ENCODE peak calls at places on chromosome 12, in five cellular contexts. B, D, N, V and U are unnamed samples.
A peak's percentile ranks its signal among the peaks of the same experiment; 100 is the strongest.

GRCh38 chr12:53453953-53454640 is 2.2 kb downstream of the PCBP2 start:
- DNase-seq in B (no peak), V (no peak), N (no peak), D (no peak), U (no peak)

GRCh38 chr12:104615048-104615561 is 158.4 kb downstream of the CHST11 start:
- DNase-seq in N (no peak), B (no peak), D (no peak), V (no peak), U (peak; percentile 93)

GRCh38 chr12:28051516-28052456 is 79.3 kb upstream of the PTHLH start:
- DNase-seq in D (peak; percentile 38), N (no peak), V (peak; percentile 60), B (no peak), U (peak; percentile 65)

GRCh38 chr12:98939350-98939749 is 294.3 kb downstream of the APAF1 start:
- DNase-seq in B (peak; percentile 22), V (peak; percentile 42), N (peak; percentile 2), D (no peak), U (peak; percentile 75)

GRCh38 chr12:53561590-53561953 is 54.3 kb upstream of the NPFF start:
- DNase-seq in D (no peak), N (peak; percentile 61), V (peak; percentile 93), B (peak; percentile 56), U (peak; percentile 91)

GRCh38 chr12:71792599-71792998 is 37.9 kb downstream of the RAB21 start:
- DNase-seq in N (no peak), V (no peak), B (no peak), D (no peak), U (no peak)

GRCh38 chr12:92340441-92341332 is 195.0 kb upstream of the BTG1 start:
- DNase-seq in V (no peak), B (no peak), D (no peak), N (no peak), U (no peak)

GRCh38 chr12:25933001-25933400 is 25.5 kb upstream of the RASSF8 start:
- DNase-seq in V (no peak), N (no peak), D (no peak), B (no peak), U (no peak)

GRCh38 chr12:66496595-66496994 is 182.3 kb downstream of the GRIP1 start:
- DNase-seq in D (no peak), V (no peak), N (no peak), B (no peak), U (no peak)

GRCh38 chr12:130655010-130655409 is 61.1 kb downstream of the RIMBP2 start:
- DNase-seq in B (no peak), N (no peak), V (no peak), D (peak; percentile 13), U (no peak)

GRCh38 chr12:78914859-78915331 is 50.3 kb downstream of the SYT1 start:
- DNase-seq in V (no peak), D (no peak), N (no peak), B (peak; percentile 82), U (no peak)

GRCh38 chr12:124790650-124791400 is 72.8 kb downstream of the SCARB1 start:
- DNase-seq in D (no peak), V (no peak), N (no peak), B (no peak), U (no peak)

GRCh38 chr12:50627491-50627890 is 122.7 kb downstream of the DIP2B start:
- DNase-seq in D (no peak), B (no peak), N (no peak), V (no peak), U (no peak)

GRCh38 chr12:77768558-77768957 is 62.1 kb upstream of the NAV3 start:
- DNase-seq in D (no peak), N (no peak), B (no peak), V (no peak), U (no peak)

GRCh38 chr12:92038476-92038875 is 107.2 kb downstream of the BTG1 start:
- DNase-seq in D (no peak), V (no peak), B (no peak), N (no peak), U (no peak)

GRCh38 chr12:124646385-124647230 is 79.2 kb upstream of the NCOR2 start:
- DNase-seq in N (no peak), D (no peak), B (no peak), V (no peak), U (no peak)

GRCh38 chr12:54430471-54431075 is 11.5 kb upstream of the ITGA5 start:
- DNase-seq in D (no peak), V (no peak), N (no peak), B (no peak), U (no peak)

GRCh38 chr12:31120392-31121008 is 46.8 kb downstream of the DDX11 start:
- DNase-seq in D (no peak), N (no peak), B (no peak), V (no peak), U (no peak)

GRCh38 chr12:85057370-85057963 is 21.3 kb downstream of the LRRIQ1 start:
- DNase-seq in D (no peak), V (peak; percentile 17), B (peak; percentile 39), N (peak; percentile 19), U (peak; percentile 53)

GRCh38 chr12:2281446-2281845 is 228.7 kb downstream of the CACNA1C start:
- DNase-seq in V (no peak), D (no peak), N (no peak), B (no peak), U (no peak)

GRCh38 chr12:2283910-2284309 is 231.1 kb downstream of the CACNA1C start:
- DNase-seq in B (no peak), D (no peak), V (peak; percentile 67), N (no peak), U (peak; percentile 91)

GRCh38 chr12:2284321-2284813 is 231.6 kb downstream of the CACNA1C start:
- DNase-seq in N (no peak), B (no peak), D (no peak), V (peak; percentile 92), U (peak; percentile 96)

GRCh38 chr12:2283480-2283879 is 230.7 kb downstream of the CACNA1C start:
- DNase-seq in N (no peak), B (no peak), D (no peak), V (no peak), U (no peak)

GRCh38 chr12:2282321-2282720 is 229.5 kb downstream of the CACNA1C start:
- DNase-seq in D (no peak), N (no peak), B (no peak), V (no peak), U (no peak)
- TF ChIP-seq CTCF in D (no peak), N (no peak), B (no peak), V (no peak), U (peak; percentile 22)

GRCh38 chr12:132153501-132154340 is 9.5 kb downstream of the NOC4L start:
- DNase-seq in V (peak; percentile 25), D (peak; percentile 90), N (peak; percentile 40), B (no peak), U (peak; percentile 63)
- H3K4me3 ChIP-seq in V (no peak overlapping the region), D (peak overlapping the region; percentile 43), N (no peak overlapping the region), B (no peak overlapping the region), U (peak overlapping the region; percentile 36)

DNA sequence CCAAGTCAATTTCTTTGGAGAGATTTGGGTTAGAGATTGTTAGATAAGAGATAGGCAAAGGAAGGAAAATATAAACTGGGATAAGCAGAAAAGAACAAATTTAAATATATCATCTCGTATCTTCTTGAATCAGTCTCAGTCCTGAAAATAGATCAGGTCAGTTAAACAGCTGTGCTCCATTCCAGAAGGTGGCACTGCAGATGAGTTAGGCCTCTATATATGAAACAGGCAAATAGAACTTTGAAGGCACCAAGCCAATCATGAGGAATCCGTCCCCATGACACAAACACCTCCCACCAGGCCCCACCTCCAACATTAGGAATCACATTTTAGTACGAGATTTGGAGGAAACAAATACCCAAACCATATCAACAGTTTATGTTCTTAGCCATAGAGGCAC is 605.5 kb upstream of the USP15 start:
- DNase-seq in B (peak; percentile 13), N (no peak), D (no peak), V (no peak), U (peak; percentile 0)
- TF ChIP-seq CTCF in B (peak; percentile 26), N (no peak), D (peak; percentile 28), V (peak; percentile 16), U (peak; percentile 22)

DNA sequence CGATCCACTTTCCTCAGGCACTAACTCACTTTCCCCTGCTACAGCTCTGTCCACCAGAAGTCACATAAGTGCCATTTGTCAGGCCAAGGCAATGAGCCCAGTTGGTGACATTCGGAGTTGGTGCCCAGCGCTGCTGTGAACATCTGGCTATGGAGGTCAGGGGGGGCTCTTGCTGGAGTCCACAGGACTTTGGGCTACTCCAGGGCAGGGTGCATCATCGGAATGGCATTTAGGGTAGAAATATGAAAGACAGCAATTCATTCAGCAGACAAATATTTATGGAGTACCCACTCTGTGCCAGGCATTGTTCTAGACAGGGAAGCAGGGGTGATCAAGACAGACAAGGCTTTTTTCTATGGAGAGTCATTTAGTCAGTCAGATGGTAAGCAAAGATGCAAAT is 1.5 kb upstream of the PPP1CC start:
- DNase-seq in V (peak; percentile 50), D (no peak), N (no peak), B (no peak), U (peak; percentile 82)
- H3K4me3 ChIP-seq in V (no peak overlapping the region), D (no peak overlapping the region), N (peak overlapping the region; percentile 58), B (peak overlapping the region; percentile 80), U (peak overlapping the region; percentile 18)

GRCh38 chr12:74903522-74903921 is 306.1 kb downstream of the KCNC2 start:
- DNase-seq in V (peak; percentile 2), N (no peak), B (peak; percentile 13), D (no peak), U (no peak)

GRCh38 chr12:74910831-74911230 is 298.8 kb downstream of the KCNC2 start:
- DNase-seq in D (no peak), B (no peak), N (no peak), V (no peak), U (no peak)

GRCh38 chr12:74900232-74900631 is 309.4 kb downstream of the KCNC2 start:
- DNase-seq in D (no peak), N (no peak), B (no peak), V (no peak), U (no peak)

DNA sequence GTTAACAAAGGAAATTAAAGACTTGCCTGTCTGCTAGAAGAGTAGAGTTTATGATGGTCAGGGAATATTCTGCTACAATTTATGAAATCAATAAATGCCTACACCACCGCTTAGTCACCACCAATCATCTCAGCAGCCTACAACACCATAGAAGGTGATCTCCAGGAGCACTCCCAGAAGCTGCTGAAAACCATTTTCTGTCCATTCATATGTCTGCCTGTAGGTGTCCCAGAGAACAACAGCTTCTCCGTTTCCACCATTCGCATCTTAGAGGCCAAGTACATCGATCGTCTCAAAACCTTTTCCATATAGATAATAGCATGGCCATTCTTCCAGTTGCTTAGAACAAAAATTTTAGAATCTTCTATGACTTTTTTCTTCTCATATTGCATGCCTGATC is 303.4 kb downstream of the KCNC2 start:
- DNase-seq in V (no peak), D (no peak), B (no peak), N (no peak), U (no peak)
- TF ChIP-seq CTCF in V (no peak), D (no peak), B (peak; percentile 17), N (peak; percentile 24), U (peak; percentile 13)

GRCh38 chr12:55757701-55758100 is 14.8 kb downstream of the GDF11 start:
- DNase-seq in V (no peak), N (no peak), B (no peak), D (no peak), U (no peak)

GRCh38 chr12:55755246-55755645 is 12.3 kb downstream of the GDF11 start:
- DNase-seq in N (no peak), V (no peak), B (no peak), D (no peak), U (peak; percentile 29)

GRCh38 chr12:55762646-55763045 is 19.7 kb downstream of the GDF11 start:
- DNase-seq in B (no peak), N (no peak), V (no peak), D (no peak), U (no peak)

GRCh38 chr12:55760663-55761062 is 17.7 kb downstream of the GDF11 start:
- DNase-seq in B (no peak), V (no peak), D (no peak), N (no peak), U (no peak)
- H3K4me3 ChIP-seq in B (no peak overlapping the region), V (no peak overlapping the region), D (no peak overlapping the region), N (no peak overlapping the region), U (no peak overlapping the region)

GRCh38 chr12:56601503-56601902 is 28.6 kb downstream of the BAZ2A start:
- DNase-seq in V (no peak), B (no peak), D (no peak), N (no peak), U (no peak)
- TF ChIP-seq CTCF in V (no peak), B (peak; percentile 23), D (no peak), N (peak; percentile 38), U (peak; percentile 14)